ENCODE peak calls at places on chromosomes 12 and 14, in four cellular contexts. W is tibial artery, H is MM.1S, B is ovary. R is an unnamed sample.

GRCh38 chr14:91873476-91874265 is 6.3 kb upstream of the TC2N start:
- DNase-seq in H (no peak), B (no peak), W (no peak), R (no peak)

GRCh38 chr12:124506145-124506831 is 61.1 kb downstream of the NCOR2 start:
- DNase-seq in W (peak; percentile 87), H (no peak), B (peak; percentile 88), R (no peak)

GRCh38 chr12:16475521-16475920 is 128.1 kb downstream of the MGST1 start:
- DNase-seq in B (no peak), H (no peak), W (no peak), R (no peak)

GRCh38 chr14:90562652-90563051 is 165.8 kb downstream of the CALM1 start:
- DNase-seq in B (no peak), H (no peak), W (no peak), R (no peak)

GRCh38 chr12:132284071-132284492 is 45.3 kb downstream of the GALNT9 start:
- DNase-seq in B (no peak), H (no peak), W (no peak), R (peak; percentile 44)

GRCh38 chr12:11545438-11546330 is 103.8 kb upstream of the ETV6 start:
- DNase-seq in W (no peak), H (peak; percentile 89), B (no peak), R (no peak)

GRCh38 chr14:104724981-104725771 is 1.1 kb downstream of the ADSS1 start:
- DNase-seq in H (no peak), W (peak; percentile 92), B (peak; percentile 43), R (no peak)

GRCh38 chr12:16610006-16610520 is 4.1 kb upstream of the LMO3 start:
- DNase-seq in W (no peak), B (no peak), H (no peak), R (no peak)

GRCh38 chr12:51103977-51104376 is 20.6 kb upstream of the CSRNP2 start:
- DNase-seq in H (no peak), W (no peak), B (no peak), R (no peak)

GRCh38 chr12:13275366-13275765 is 78.8 kb downstream of the EMP1 start:
- DNase-seq in W (no peak), B (no peak), H (no peak), R (no peak)

GRCh38 chr14:77965919-77966435 is 166.1 kb downstream of the ADCK1 start:
- DNase-seq in B (no peak), H (peak; percentile 12), W (no peak), R (no peak)

GRCh38 chr12:7602287-7602686 is 63.4 kb downstream of the APOBEC1 start:
- DNase-seq in B (no peak), W (no peak), H (no peak), R (no peak)

GRCh38 chr12:130795906-130796305 is 43.1 kb downstream of the STX2 start:
- DNase-seq in W (no peak), H (no peak), B (no peak), R (no peak)

GRCh38 chr14:92579244-92579643 is 65.7 kb downstream of the RIN3 start:
- DNase-seq in W (no peak), H (no peak), B (no peak), R (no peak)

GRCh38 chr12:26088999-26089398 is 35.8 kb downstream of the BHLHE41 start:
- DNase-seq in B (no peak), H (peak; percentile 94), W (no peak), R (no peak)

GRCh38 chr12:62481843-62482540 is 15.4 kb downstream of the MON2 start:
- DNase-seq in B (no peak), W (no peak), H (no peak), R (no peak)

GRCh38 chr12:51971679-51972423 is 20.4 kb downstream of the ACVR1B start:
- DNase-seq in H (peak; percentile 57), B (no peak), W (no peak), R (no peak)

GRCh38 chr12:47776471-47777143 is 3.6 kb downstream of the SLC48A1 start:
- DNase-seq in B (peak; percentile 65), W (no peak), H (no peak), R (no peak)

GRCh38 chr12:71186571-71187288 is 28.9 kb upstream of the TSPAN8 start:
- DNase-seq in B (no peak), H (no peak), W (peak; percentile 80), R (no peak)

GRCh38 chr14:36420288-36420687 is 99.7 kb downstream of the NKX2-1 start:
- DNase-seq in H (no peak), W (no peak), B (no peak), R (no peak)

GRCh38 chr14:45238988-45239387 is 14.0 kb downstream of the MIS18BP1 start:
- DNase-seq in B (no peak), H (no peak), W (no peak), R (no peak)

GRCh38 chr12:67798763-67799162 is 150.2 kb downstream of the DYRK2 start:
- DNase-seq in H (no peak), B (no peak), W (no peak), R (no peak)

GRCh38 chr12:122978507-122978955 is 1.9 kb upstream of the ARL6IP4 start:
- DNase-seq in B (no peak), W (peak; percentile 62), H (no peak), R (no peak)

GRCh38 chr12:49976547-49976946 is 3.8 kb downstream of the AQP6 start:
- DNase-seq in B (no peak), W (peak; percentile 53), H (no peak), R (no peak)

GRCh38 chr12:105507311-105508035 is 177.0 kb downstream of the C12orf75 start:
- DNase-seq in H (no peak), W (no peak), B (no peak), R (no peak)

GRCh38 chr12:19462441-19462840 is 23.1 kb downstream of the AEBP2 start:
- DNase-seq in W (no peak), B (no peak), H (no peak), R (no peak)

GRCh38 chr12:118633071-118633470 is 256.7 kb downstream of the SUDS3 start:
- DNase-seq in B (no peak), H (no peak), W (no peak), R (no peak)

GRCh38 chr12:94169495-94169894 is 21.1 kb downstream of the PLXNC1 start:
- DNase-seq in H (no peak), B (no peak), W (no peak), R (no peak)

GRCh38 chr12:3047961-3048360 is 29.2 kb upstream of the TSPAN9 start:
- DNase-seq in H (no peak), W (no peak), B (no peak), R (no peak)

GRCh38 chr12:95614384-95614982 is 63.2 kb upstream of the USP44 start:
- DNase-seq in B (no peak), W (no peak), H (no peak), R (no peak)

GRCh38 chr12:95613021-95613420 is 61.7 kb upstream of the USP44 start:
- DNase-seq in H (no peak), B (no peak), W (no peak), R (no peak)

GRCh38 chr12:95615735-95616134 is 64.5 kb upstream of the USP44 start:
- DNase-seq in W (no peak), B (no peak), H (no peak), R (no peak)

GRCh38 chr12:95608252-95609033 is 57.2 kb upstream of the USP44 start:
- DNase-seq in W (peak; percentile 81), B (peak; percentile 78), H (no peak), R (peak; percentile 74)

DNA sequence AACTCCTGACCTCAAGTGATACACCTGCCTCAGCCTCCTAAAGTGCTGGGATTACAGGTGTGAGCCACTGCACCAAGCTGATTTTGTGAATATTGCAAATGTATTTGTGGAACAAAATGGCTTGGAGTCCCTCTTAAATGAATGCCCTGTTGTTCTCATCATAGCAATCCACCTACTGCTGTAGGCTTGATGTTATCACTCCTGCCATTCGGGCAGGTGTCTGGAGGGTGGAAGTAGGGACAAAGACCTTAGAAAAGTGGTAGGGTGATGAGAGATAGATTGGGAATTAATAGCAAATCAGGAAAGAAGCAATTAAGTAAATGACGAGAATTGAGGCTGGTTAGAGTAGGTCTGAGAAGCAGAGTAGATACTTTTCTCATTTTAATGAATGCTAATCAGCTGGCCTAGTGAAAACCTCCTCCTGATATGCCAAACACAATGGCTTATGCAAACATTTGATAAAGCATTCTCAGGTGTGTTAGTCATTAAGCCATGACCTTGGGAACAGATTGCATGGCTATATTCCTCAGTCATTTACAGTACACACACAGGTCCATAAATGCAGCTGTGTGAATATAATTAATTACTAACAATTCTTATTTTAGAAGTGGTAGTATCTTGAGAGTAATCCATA is 60.5 kb upstream of the USP44 start:
- DNase-seq in W (no peak), B (no peak), H (no peak), R (no peak)
- H3K4me3 ChIP-seq in W (no peak overlapping the region), B (no peak overlapping the region), H (no peak overlapping the region), R (no peak overlapping the region)

GRCh38 chr14:51660720-51661119 is 9.0 kb downstream of the FRMD6 start:
- DNase-seq in H (no peak), B (no peak), W (no peak), R (no peak)

GRCh38 chr14:51661504-51661903 is 9.8 kb downstream of the FRMD6 start:
- DNase-seq in H (no peak), B (no peak), W (no peak), R (no peak)

GRCh38 chr14:51658441-51659173 is 6.9 kb downstream of the FRMD6 start:
- DNase-seq in H (no peak), W (no peak), B (no peak), R (no peak)

GRCh38 chr14:51654549-51654879 is 2.8 kb downstream of the FRMD6 start:
- DNase-seq in H (no peak), B (no peak), W (no peak), R (no peak)

DNA sequence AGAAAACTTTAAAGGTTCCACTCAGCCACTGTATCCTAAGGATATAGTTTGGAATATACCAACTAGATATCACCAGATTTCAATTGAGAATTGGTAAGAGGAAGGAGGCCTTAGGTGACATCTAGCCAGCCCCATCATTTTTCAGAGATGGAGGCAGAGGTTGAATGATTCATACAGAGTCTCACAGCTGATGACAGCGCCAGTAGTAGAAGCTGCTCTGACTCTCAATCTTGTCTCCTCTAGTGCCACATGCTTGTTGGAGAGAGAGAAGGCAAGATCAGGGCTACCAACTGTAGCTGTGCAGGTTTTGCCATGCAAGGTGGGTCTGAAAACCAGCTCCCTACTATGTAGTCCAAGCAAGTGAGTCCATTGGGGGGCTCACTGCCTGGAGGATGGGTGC is 6.1 kb downstream of the FRMD6 start:
- DNase-seq in W (no peak), B (no peak), H (no peak), R (no peak)
- H3K27me3 ChIP-seq in W (no peaks in the 10 kb centered on the region), B (no peaks in the 10 kb centered on the region), H (no peaks in the 10 kb centered on the region), R (no peaks in the 10 kb centered on the region)

GRCh38 chr14:54784657-54785056 is 118.0 kb downstream of the GCH1 start:
- DNase-seq in B (no peak), H (no peak), W (peak; percentile 92), R (no peak)
- H3K27ac ChIP-seq in B (no peak overlapping the region), H (no peak overlapping the region), W (peak overlapping the region; percentile 78), R (no peak overlapping the region)

GRCh38 chr12:82659343-82660207 is 27.1 kb upstream of the TMTC2 start:
- DNase-seq in W (no peak), H (no peak), B (no peak), R (no peak)
- H3K4me3 ChIP-seq in W (no peak overlapping the region), H (no peak overlapping the region), B (no peak overlapping the region), R (no peak overlapping the region)

DNA sequence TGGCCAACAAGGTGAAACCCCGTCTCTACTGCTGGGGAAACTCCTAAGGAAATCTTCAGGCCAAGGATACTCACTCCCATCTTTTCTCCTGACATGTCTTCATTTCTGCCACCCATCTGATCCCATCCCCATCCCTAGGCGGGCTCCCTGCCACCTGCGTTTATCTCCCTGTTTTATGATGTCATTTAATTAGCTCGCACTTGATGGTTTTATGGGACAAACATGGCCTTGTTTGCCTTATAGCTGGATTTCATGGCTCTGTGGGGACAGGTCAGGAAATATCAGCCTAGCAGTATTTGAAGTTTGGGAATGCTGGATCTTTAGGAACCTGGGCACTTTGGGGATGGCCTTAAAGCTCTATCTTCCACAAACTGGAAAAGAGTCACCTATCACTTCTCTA is 88.5 kb upstream of the CISTR start:
- DNase-seq in W (no peak), B (no peak), H (no peak), R (no peak)
- H3K27me3 ChIP-seq in W (peaks cover 43% of the 10 kb centered on the region), B (no peaks in the 10 kb centered on the region), H (no peaks in the 10 kb centered on the region), R (no peaks in the 10 kb centered on the region)

GRCh38 chr12:127247937-127248336 is 1019.0 kb upstream of the TMEM132C start:
- DNase-seq in H (no peak), W (no peak), B (no peak), R (no peak)
- H3K27ac ChIP-seq in H (no peak overlapping the region), W (no peak overlapping the region), B (no peak overlapping the region), R (no peak overlapping the region)

R was measured in dorsolateral prefrontal cortex.